ENCODE peak calls at places on chromosome 17, in four cellular contexts. S, W, U and Z are unnamed samples.
A peak's percentile ranks its signal among the peaks of the same experiment; 100 is the strongest.

GRCh38 chr17:7260151-7260550 is 2.1 kb downstream of the CLDN7 start:
- DNase-seq in S (no peak), W (no peak), U (no peak), Z (no peak)

GRCh38 chr17:1423456-1424135 is 23.6 kb upstream of the YWHAE start:
- DNase-seq in S (no peak), W (no peak), U (no peak), Z (no peak)

GRCh38 chr17:54530398-54530797 is 370.3 kb upstream of the TOM1L1 start:
- DNase-seq in S (no peak), W (no peak), U (no peak), Z (no peak)

GRCh38 chr17:54899721-54900456 is 763 bp upstream of the TOM1L1 start:
- DNase-seq in S (peak; percentile 41), W (no peak), U (no peak), Z (no peak)

GRCh38 chr17:28916302-28916934 is 13.5 kb upstream of the DHRS13 start:
- DNase-seq in S (peak; percentile 48), W (no peak), U (peak; percentile 62), Z (peak; percentile 33)

GRCh38 chr17:603405-604193 is 111.0 kb downstream of the VPS53 start:
- DNase-seq in S (no peak), W (no peak), U (peak; percentile 52), Z (no peak)

GRCh38 chr17:68698761-68699160 is 97.6 kb upstream of the FAM20A start:
- DNase-seq in S (no peak), W (no peak), U (peak; percentile 88), Z (no peak)

GRCh38 chr17:17921192-17922082 is 50.8 kb downstream of the TOM1L2 start:
- DNase-seq in S (no peak), W (no peak), U (peak; percentile 94), Z (no peak)

GRCh38 chr17:48181653-48182052 is 74.1 kb downstream of the SNX11 start:
- DNase-seq in S (no peak), W (no peak), U (peak; percentile 27), Z (no peak)

GRCh38 chr17:7266784-7267183 is 4.5 kb upstream of the CLDN7 start:
- DNase-seq in S (no peak), W (no peak), U (no peak), Z (no peak)

GRCh38 chr17:4586043-4586442 is 1.7 kb downstream of the SMTNL2 start:
- DNase-seq in S (no peak), W (no peak), U (no peak), Z (no peak)

GRCh38 chr17:64087252-64088005 is 42.5 kb downstream of the ERN1 start:
- DNase-seq in S (no peak), W (no peak), U (no peak), Z (no peak)

GRCh38 chr17:30093463-30094147 is 23.0 kb upstream of the NSRP1 start:
- DNase-seq in S (peak; percentile 31), W (no peak), U (peak; percentile 76), Z (no peak)

GRCh38 chr17:51372345-51373004 is 112.1 kb downstream of the UTP18 start:
- DNase-seq in S (no peak), W (no peak), U (peak; percentile 65), Z (peak; percentile 80)

GRCh38 chr17:17361543-17362511 is 58.7 kb downstream of the NT5M start:
- DNase-seq in S (peak; percentile 12), W (no peak), U (peak; percentile 33), Z (no peak)

GRCh38 chr17:45235071-45236001 is 13.7 kb downstream of the FMNL1 start:
- DNase-seq in S (peak; percentile 86), W (no peak), U (peak; percentile 83), Z (no peak)

GRCh38 chr17:49514374-49514738 is 19.3 kb downstream of the NGFR start:
- DNase-seq in S (peak; percentile 18), W (peak; percentile 29), U (peak; percentile 45), Z (no peak)

GRCh38 chr17:35345445-35345925 is 27.9 kb downstream of the SLFN11 start:
- DNase-seq in S (no peak), W (peak; percentile 36), U (no peak), Z (no peak)

GRCh38 chr17:83203472-83204221 is 124.2 kb downstream of the METRNL start:
- DNase-seq in S (peak; percentile 14), W (peak; percentile 39), U (peak; percentile 30), Z (peak; percentile 53)

GRCh38 chr17:49822829-49823228 is 25.0 kb downstream of the TAC4 start:
- DNase-seq in S (no peak), W (no peak), U (peak; percentile 94), Z (no peak)

GRCh38 chr17:2082003-2082862 is 27.3 kb downstream of the HIC1 start:
- DNase-seq in S (no peak), W (no peak), U (no peak), Z (no peak)

GRCh38 chr17:72097144-72097543 is 23.7 kb upstream of the SOX9 start:
- DNase-seq in S (no peak), W (no peak), U (no peak), Z (no peak)

GRCh38 chr17:41464682-41465081 is 2.5 kb downstream of the KRT32 start:
- DNase-seq in S (no peak), W (no peak), U (peak; percentile 96), Z (peak; percentile 88)

GRCh38 chr17:61338000-61338864 is 61.4 kb upstream of the TBX2 start:
- DNase-seq in S (no peak), W (no peak), U (peak; percentile 82), Z (no peak)

GRCh38 chr17:34054495-34054894 is 200.6 kb upstream of the CCL2 start:
- DNase-seq in S (no peak), W (no peak), U (no peak), Z (no peak)

GRCh38 chr17:8695241-8695640 is 49.4 kb downstream of the CCDC42 start:
- DNase-seq in S (no peak), W (no peak), U (peak; percentile 74), Z (no peak)

GRCh38 chr17:10226930-10227695 is 28.7 kb upstream of the GAS7 start:
- DNase-seq in S (peak; percentile 57), W (peak; percentile 64), U (peak; percentile 22), Z (peak; percentile 50)

GRCh38 chr17:44587339-44587738 is 30.1 kb downstream of the FZD2 start:
- DNase-seq in S (no peak), W (no peak), U (peak; percentile 96), Z (no peak)

GRCh38 chr17:63843387-63844292 is 1.2 kb upstream of the SMARCD2 start:
- DNase-seq in S (no peak), W (no peak), U (peak; percentile 93), Z (no peak)

GRCh38 chr17:77164483-77165030 is 23.8 kb downstream of the SEC14L1 start:
- DNase-seq in S (no peak), W (no peak), U (no peak), Z (no peak)

GRCh38 chr17:43754947-43755346 is 3.6 kb downstream of the SOST start:
- DNase-seq in S (no peak), W (no peak), U (no peak), Z (no peak)